ENCODE peak calls at places on chromosomes 11 and 22, in five cellular contexts. U is epithelial cell of esophagus, G is AG04449, Y is neural crest cell, M is HFF-Myc. N is an unnamed sample.

GRCh38 chr11:19980388-19980787 is 179.9 kb downstream of the DBX1 start:
- DNase-seq in U (no peak), G (no peak), Y (no peak), M (no peak), N (no peak)

GRCh38 chr11:9210224-9210921 is 54.8 kb downstream of the DENND5A start:
- DNase-seq in U (no peak), G (no peak), Y (no peak), M (no peak), N (no peak)

GRCh38 chr22:27888310-27888709 is 30.7 kb downstream of the PITPNB start:
- DNase-seq in U (no peak), G (no peak), Y (no peak), M (no peak), N (no peak)

GRCh38 chr11:65646921-65647701 is 9.2 kb downstream of the SIPA1 start:
- DNase-seq in U (peak), G (no peak), Y (no peak), M (no peak), N (peak)

GRCh38 chr22:39748877-39749276 is 144.7 kb downstream of the ENTHD1 start:
- DNase-seq in U (peak), G (no peak), Y (no peak), M (peak), N (no peak)

GRCh38 chr11:117415358-117415896 is 87.8 kb downstream of the CEP164 start:
- DNase-seq in U (no peak), G (no peak), Y (no peak), M (no peak), N (no peak)

GRCh38 chr11:8665222-8665621 is 17.2 kb downstream of the TRIM66 start:
- DNase-seq in U (no peak), G (no peak), Y (no peak), M (no peak), N (no peak)

GRCh38 chr11:59766542-59766941 is 11.4 kb downstream of the STX3 start:
- DNase-seq in U (no peak), G (no peak), Y (no peak), M (no peak), N (no peak)

GRCh38 chr11:69012092-69013008 is 696 bp downstream of the MRGPRF start:
- DNase-seq in U (no peak), G (no peak), Y (no peak), M (peak), N (no peak)

GRCh38 chr11:5992604-5993251 is 5.9 kb upstream of the OR52L1 start:
- DNase-seq in U (peak), G (no peak), Y (no peak), M (no peak), N (no peak)

GRCh38 chr11:115963170-115963569 is 459.0 kb upstream of the CADM1 start:
- DNase-seq in U (no peak), G (no peak), Y (no peak), M (no peak), N (no peak)

GRCh38 chr11:2554338-2555240 is 109.8 kb downstream of the KCNQ1 start:
- DNase-seq in U (no peak), G (no peak), Y (no peak), M (no peak), N (no peak)

GRCh38 chr11:30911247-30911646 is 325.1 kb upstream of the MPPED2 start:
- DNase-seq in U (peak), G (no peak), Y (no peak), M (no peak), N (no peak)

GRCh38 chr11:45578286-45578685 is 87.1 kb downstream of the CHST1 start:
- DNase-seq in U (no peak), G (no peak), Y (no peak), M (no peak), N (no peak)

GRCh38 chr11:57399221-57399620 is 8.8 kb upstream of the PRG2 start:
- DNase-seq in U (peak), G (no peak), Y (no peak), M (no peak), N (no peak)

DNA sequence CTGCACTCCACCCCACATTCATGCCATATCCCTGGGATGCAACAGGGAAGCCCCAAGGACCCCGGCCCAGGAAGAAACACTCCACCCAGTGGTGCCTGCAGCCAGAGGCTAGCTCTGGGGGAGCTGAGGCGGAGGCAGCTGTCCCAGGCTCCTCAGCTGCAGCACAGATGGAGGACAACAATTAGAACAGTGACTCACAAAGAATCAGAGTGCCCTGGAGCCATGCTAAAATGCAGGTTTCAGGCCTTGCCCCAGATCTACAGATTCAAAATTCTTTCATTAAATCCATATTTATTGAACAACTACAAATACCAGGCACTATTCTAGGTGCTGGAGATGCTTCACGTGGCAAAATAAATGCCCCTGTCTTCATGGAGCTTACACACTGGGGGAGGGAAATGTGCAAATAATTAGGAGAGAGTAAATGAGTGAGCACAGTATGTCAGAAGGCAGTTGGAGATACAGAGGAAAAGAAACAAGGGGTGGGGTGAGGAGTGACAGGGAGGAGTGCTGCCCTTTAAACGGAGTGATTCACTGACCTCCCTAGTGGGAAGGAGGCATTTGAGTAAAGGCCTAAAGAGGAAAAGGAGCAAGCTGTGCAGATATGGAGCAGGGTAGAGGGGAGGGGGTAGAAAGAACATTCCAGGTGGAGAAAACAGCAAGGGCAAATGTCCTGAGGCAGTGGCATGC is 73.3 kb upstream of the CSNK2A3 start:
- DNase-seq in U (peak), G (no peak), Y (no peak), M (no peak), N (no peak)
- TF ChIP-seq CTCF in U (no peak), G (no peak), Y (no peak), M (no peak), N (no peak)

GRCh38 chr11:76609736-76610370 is 60.7 kb downstream of the LRRC32 start:
- DNase-seq in U (no peak), G (no peak), Y (no peak), M (no peak), N (no peak)

GRCh38 chr11:76612226-76612625 is 58.3 kb downstream of the LRRC32 start:
- DNase-seq in U (no peak), G (no peak), Y (no peak), M (no peak), N (no peak)

GRCh38 chr11:76610371-76610770 is 60.2 kb downstream of the LRRC32 start:
- DNase-seq in U (no peak), G (no peak), Y (no peak), M (no peak), N (no peak)

GRCh38 chr11:76613901-76614300 is 56.6 kb downstream of the LRRC32 start:
- DNase-seq in U (no peak), G (no peak), Y (no peak), M (no peak), N (peak)

DNA sequence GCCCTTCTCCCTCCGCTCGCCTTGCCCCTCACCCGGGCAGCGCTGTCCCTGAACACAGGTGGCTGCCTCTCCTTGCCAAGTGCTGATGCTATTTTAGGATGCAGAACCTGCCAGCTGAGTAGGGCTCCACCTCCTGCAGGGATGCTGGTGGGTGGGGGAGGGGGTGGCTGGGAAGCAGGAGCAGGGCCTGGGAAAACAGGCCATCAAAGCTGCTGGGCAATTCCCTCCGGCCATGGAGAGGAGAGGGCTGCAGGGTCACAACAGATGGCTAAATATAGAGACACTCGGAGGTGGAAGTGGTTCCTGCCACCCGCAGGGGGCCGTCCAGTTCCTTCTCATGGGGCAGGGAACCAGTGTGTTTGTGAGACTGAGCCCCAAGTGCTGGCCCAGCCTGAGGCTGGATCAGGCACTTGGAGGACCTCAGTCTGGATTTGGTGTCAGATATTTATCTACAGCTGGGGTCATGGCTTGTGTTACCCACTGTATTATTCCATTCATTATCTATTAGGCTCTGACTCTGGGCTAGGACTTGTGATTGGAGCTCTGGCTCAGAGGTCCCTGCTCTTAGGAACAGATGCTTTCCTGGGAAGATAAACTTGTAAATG is 59.6 kb downstream of the LRRC32 start:
- DNase-seq in U (no peak), G (no peak), Y (no peak), M (no peak), N (no peak)
- TF ChIP-seq CTCF in U (no peak), G (no peak), Y (no peak), M (no peak), N (no peak)

GRCh38 chr11:67631427-67631826 is 1.7 kb upstream of the NUDT8 start:
- DNase-seq in U (no peak), G (no peak), Y (no peak), M (no peak), N (peak)

GRCh38 chr11:67629386-67630229 is at the start of gene NUDT8:
- DNase-seq in U (peak), G (no peak), Y (peak), M (no peak), N (peak)

GRCh38 chr11:67630943-67631331 is 1.2 kb upstream of the NUDT8 start:
- DNase-seq in U (no peak), G (no peak), Y (no peak), M (no peak), N (no peak)

GRCh38 chr11:67631853-67632174 is 2.1 kb upstream of the NUDT8 start:
- DNase-seq in U (no peak), G (no peak), Y (no peak), M (no peak), N (no peak)

DNA sequence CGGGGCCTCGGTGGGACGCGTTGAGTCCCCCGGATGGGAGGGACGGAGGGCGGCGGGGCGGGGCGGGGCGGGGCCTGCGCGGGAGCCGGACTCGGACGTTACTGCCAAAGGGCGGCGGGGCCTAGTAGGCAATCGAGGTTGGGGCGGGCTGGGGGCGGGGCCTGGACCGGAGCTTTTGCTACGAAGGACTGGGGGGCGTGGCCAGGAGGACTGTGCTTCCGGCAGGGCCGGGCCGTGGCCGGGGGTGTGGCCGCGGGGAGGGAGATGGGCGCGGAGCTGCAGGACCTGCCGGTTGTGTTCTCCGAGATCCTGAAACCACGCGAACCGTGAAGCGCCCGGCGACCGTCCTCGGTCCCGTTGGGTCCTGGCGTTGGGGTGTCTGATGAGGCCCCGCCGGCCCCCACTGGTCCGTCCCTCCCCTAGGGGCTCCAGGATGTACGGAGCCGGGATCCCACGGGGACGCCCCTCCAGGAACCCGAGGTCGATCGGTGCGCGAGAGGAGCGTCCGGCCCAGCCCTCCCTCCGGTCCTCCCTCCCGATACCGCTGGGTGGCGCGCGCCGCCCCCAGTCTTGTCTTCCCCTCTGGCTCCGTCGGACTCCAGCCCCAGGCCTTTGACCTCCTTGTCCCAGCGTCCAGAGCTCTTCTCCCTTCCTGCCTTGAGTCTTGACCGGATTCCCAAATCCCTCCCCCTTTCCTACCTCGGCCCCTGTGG is 649 bp upstream of the NUDT8 start:
- DNase-seq in U (peak), G (peak), Y (peak), M (peak), N (peak)
- TF ChIP-seq CTCF in U (peak), G (peak), Y (peak), M (peak), N (peak)

GRCh38 chr22:44428941-44429615 is 69.0 kb downstream of the RTL6 start:
- DNase-seq in U (no peak), G (no peak), Y (no peak), M (no peak), N (peak)
- TF ChIP-seq CTCF in U (no peak), G (no peak), Y (no peak), M (no peak), N (no peak)

DNA sequence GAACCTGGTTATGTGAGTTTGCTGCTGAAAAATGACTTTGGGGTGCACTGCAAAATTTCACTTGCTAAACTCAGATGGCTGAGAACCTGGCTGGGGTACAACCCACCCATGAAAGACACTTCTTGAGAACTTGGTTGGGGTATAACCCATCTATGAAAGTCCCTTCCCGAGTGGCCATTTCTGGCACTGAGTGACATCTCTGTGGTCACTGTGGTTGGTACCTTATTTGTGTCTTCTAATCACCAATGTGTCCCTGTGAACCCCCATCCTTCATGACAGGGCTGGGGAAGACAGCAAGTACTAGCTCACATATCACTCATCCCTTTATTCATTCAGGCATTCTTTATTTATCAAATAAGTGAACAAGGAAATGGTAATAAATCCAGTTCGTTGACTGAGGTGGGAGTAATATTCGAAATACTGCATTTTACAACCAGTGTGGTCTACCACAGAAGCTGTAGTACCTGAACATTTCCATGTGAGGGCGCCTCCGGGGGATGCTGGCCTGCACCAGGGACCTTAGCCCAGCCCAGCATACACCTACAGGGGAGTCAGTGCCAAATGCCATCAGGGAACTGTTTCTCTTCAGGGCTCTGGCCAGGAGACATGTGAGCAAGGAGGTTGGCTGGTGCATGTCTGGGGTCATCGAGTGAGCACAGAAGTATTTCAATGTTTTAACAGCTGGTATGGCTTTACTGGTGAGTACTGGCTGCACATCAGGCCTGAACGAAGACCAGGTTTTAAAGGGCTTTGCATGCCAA is 122.1 kb downstream of the CSNK2A3 start:
- DNase-seq in U (no peak), G (no peak), Y (no peak), M (no peak), N (peak)
- TF ChIP-seq CTCF in U (peak), G (peak), Y (peak), M (peak), N (peak)

GRCh38 chr11:79100093-79100704 is 340.6 kb downstream of the TENM4 start:
- DNase-seq in U (peak), G (no peak), Y (peak), M (no peak), N (peak)
- TF ChIP-seq CTCF in U (peak), G (peak), Y (peak), M (peak), N (peak)

GRCh38 chr11:123033895-123034294 is 28.0 kb downstream of the HSPA8 start:
- DNase-seq in U (peak), G (no peak), Y (no peak), M (no peak), N (peak)
- TF ChIP-seq CTCF in U (peak), G (no peak), Y (no peak), M (no peak), N (peak)

DNA sequence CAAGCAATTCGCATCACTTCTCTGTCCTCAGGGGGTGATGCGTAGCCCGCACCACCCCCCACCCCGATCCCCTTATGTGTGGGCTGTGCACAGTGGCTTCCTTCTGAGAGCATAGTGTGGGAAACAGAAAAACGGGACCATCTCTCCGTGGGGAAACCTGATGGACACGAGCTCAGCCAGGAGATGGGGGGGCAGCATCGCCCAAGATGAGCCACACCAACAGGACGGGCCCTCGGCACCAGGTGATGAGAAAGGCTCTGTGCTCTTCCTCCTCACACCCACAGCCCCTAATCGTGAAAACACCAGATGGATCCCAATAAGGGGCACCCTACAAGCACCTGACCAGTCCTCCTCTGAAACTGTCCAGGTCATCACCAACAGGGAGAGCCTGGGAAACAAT is 153.6 kb downstream of the SHANK2 start:
- DNase-seq in U (no peak), G (no peak), Y (no peak), M (no peak), N (no peak)
- TF ChIP-seq CTCF in U (no peak), G (no peak), Y (no peak), M (no peak), N (no peak)

GRCh38 chr22:30635273-30636225 is at the start of gene SLC35E4:
- DNase-seq in U (peak), G (peak), Y (peak), M (peak), N (peak)
- TF ChIP-seq CTCF in U (no peak), G (peak), Y (no peak), M (peak), N (peak)

DNA sequence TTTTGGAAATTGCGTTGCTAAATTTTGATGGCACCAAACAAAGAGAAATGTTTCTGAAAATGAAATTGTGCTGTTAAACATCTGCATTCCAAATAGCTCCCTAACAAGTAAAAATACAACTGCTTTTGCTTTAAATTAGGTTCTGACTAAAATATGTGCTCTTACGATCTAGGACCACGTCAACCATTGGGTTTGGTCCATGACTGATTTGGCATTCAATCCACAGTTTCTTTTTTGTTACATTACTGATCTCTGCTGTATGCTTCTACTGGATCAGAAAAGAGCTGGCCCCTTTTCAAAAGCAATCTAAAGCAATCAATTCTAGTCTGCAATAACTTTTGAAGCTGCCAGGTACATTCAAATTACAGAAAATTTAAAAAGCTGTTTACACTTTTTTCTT is 1047.0 kb upstream of the CCDC90B start:
- DNase-seq in U (no peak), G (no peak), Y (no peak), M (no peak), N (no peak)
- TF ChIP-seq CTCF in U (no peak), G (no peak), Y (no peak), M (no peak), N (no peak)

N was measured in H9.